ENCODE peak calls at places on chromosomes 5 and 9, in seven cellular contexts. Z, E, R, V, F, G and J are unnamed samples.

GRCh38 chr9:21761309-21761901 is 41.0 kb upstream of the MTAP start:
- DNase-seq in Z (no peak), E (no peak), R (no peak), V (no peak), F (no peak), G (no peak), J (no peak)

GRCh38 chr5:13606051-13606450 is 338.4 kb downstream of the DNAH5 start:
- DNase-seq in Z (peak; percentile 90), E (no peak), R (no peak), V (no peak), F (no peak), G (no peak), J (no peak)

GRCh38 chr9:115118471-115119156 is 657 bp upstream of the TNC start:
- DNase-seq in Z (peak; percentile 95), E (peak; percentile 95), R (peak; percentile 86), V (peak; percentile 64), F (peak; percentile 83), G (no peak), J (no peak)

GRCh38 chr5:132457371-132458225 is 33.0 kb downstream of the IRF1 start:
- DNase-seq in Z (no peak), E (no peak), R (peak; percentile 41), V (peak; percentile 60), F (no peak), G (peak; percentile 76), J (no peak)

GRCh38 chr9:127877566-127877998 is at the start of gene AK1:
- DNase-seq in Z (peak; percentile 81), E (peak; percentile 87), R (peak; percentile 29), V (peak; percentile 80), F (peak; percentile 86), G (no peak), J (peak; percentile 91)

GRCh38 chr9:133514475-133515239 is 10.1 kb downstream of the MYMK start:
- DNase-seq in Z (no peak), E (no peak), R (no peak), V (no peak), F (no peak), G (no peak), J (peak; percentile 68)

GRCh38 chr5:56175465-56175864 is 57.7 kb downstream of the ANKRD55 start:
- DNase-seq in Z (peak; percentile 62), E (peak; percentile 76), R (peak; percentile 79), V (peak; percentile 52), F (peak; percentile 64), G (no peak), J (no peak)

GRCh38 chr5:165094782-165095181 is 1589.4 kb downstream of the MAT2B start:
- DNase-seq in Z (no peak), E (no peak), R (no peak), V (no peak), F (no peak), G (no peak), J (no peak)

GRCh38 chr5:6557807-6558575 is 74.9 kb downstream of the NSUN2 start:
- DNase-seq in Z (no peak), E (no peak), R (no peak), V (no peak), F (no peak), G (no peak), J (no peak)

GRCh38 chr9:127199001-127199791 is 65.4 kb upstream of the GARNL3 start:
- DNase-seq in Z (peak; percentile 85), E (peak; percentile 96), R (peak; percentile 71), V (peak; percentile 83), F (peak; percentile 88), G (peak; percentile 56), J (peak; percentile 71)

GRCh38 chr9:93010696-93011095 is 47.8 kb upstream of the SUSD3 start:
- DNase-seq in Z (no peak), E (peak; percentile 42), R (no peak), V (no peak), F (no peak), G (no peak), J (no peak)

GRCh38 chr9:76845254-76845653 is 60.7 kb downstream of the PRUNE2 start:
- DNase-seq in Z (no peak), E (no peak), R (no peak), V (no peak), F (no peak), G (no peak), J (no peak)

GRCh38 chr5:176388341-176389113 is at the start of the genes HIGD2A and NOP16:
- DNase-seq in Z (peak; percentile 99), E (peak; percentile 99), R (peak; percentile 99), V (peak; percentile 100), F (peak; percentile 100), G (peak; percentile 98), J (peak; percentile 95)

GRCh38 chr9:91606255-91606995 is 182.8 kb upstream of the NFIL3 start:
- DNase-seq in Z (no peak), E (no peak), R (no peak), V (no peak), F (no peak), G (no peak), J (no peak)

GRCh38 chr9:127129718-127130085 is 7.3 kb upstream of the ANGPTL2 start:
- DNase-seq in Z (no peak), E (no peak), R (no peak), V (no peak), F (no peak), G (no peak), J (no peak)

GRCh38 chr5:170296935-170297588 is 515 bp downstream of the LCP2 start:
- DNase-seq in Z (no peak), E (no peak), R (no peak), V (no peak), F (no peak), G (no peak), J (no peak)

GRCh38 chr5:136108131-136108739 is 24.4 kb upstream of the SMAD5 start:
- DNase-seq in Z (peak; percentile 55), E (no peak), R (no peak), V (no peak), F (no peak), G (no peak), J (no peak)

GRCh38 chr5:74765929-74766328 is 988 bp downstream of the GFM2 start:
- DNase-seq in Z (no peak), E (no peak), R (no peak), V (no peak), F (no peak), G (no peak), J (no peak)

GRCh38 chr5:74763504-74763903 is 3.4 kb downstream of the GFM2 start:
- DNase-seq in Z (peak; percentile 23), E (no peak), R (no peak), V (no peak), F (no peak), G (no peak), J (no peak)

GRCh38 chr5:74765201-74765600 is 1.7 kb downstream of the GFM2 start:
- DNase-seq in Z (peak; percentile 48), E (no peak), R (no peak), V (no peak), F (no peak), G (no peak), J (no peak)

GRCh38 chr5:74761241-74761640 is 5.7 kb downstream of the GFM2 start:
- DNase-seq in Z (peak; percentile 45), E (no peak), R (no peak), V (no peak), F (no peak), G (no peak), J (no peak)

DNA sequence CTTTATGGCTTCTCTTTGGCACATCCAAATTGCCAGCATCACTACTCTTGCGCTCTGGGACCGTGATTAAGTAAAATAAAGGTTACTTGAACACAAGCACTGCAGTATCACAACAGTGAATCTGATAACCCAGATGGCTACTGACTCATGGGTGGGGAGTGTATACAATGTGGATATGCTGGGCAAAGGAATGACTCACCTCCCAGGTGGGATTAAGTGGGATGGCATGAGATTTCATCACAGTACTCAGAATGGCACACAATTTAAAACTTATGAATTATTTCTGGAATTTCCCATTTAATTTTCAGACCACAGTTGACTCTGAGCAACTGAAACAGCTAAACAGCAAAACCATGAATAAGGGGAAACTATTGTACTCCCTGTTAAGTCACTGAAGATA is 4.3 kb downstream of the GFM2 start:
- DNase-seq in Z (peak; percentile 97), E (no peak), R (peak; percentile 45), V (no peak), F (peak; percentile 20), G (no peak), J (no peak)
- H3K27ac ChIP-seq in Z (no peak overlapping the region), E (no peak overlapping the region), R (no peak overlapping the region), V (no peak overlapping the region), F (peak overlapping the region; percentile 2), G (no peak overlapping the region), J (no peak overlapping the region)

GRCh38 chr9:38079410-38080105 is 10.5 kb upstream of the SHB start:
- DNase-seq in Z (no peak), E (peak; percentile 54), R (no peak), V (peak; percentile 72), F (no peak), G (no peak), J (no peak)
- H3K27ac ChIP-seq in Z (no peak overlapping the region), E (no peak overlapping the region), R (no peak overlapping the region), V (no peak overlapping the region), F (no peak overlapping the region), G (no peak overlapping the region), J (no peak overlapping the region)

GRCh38 chr9:125589287-125589686 is 117.7 kb downstream of the MAPKAP1 start:
- DNase-seq in Z (no peak), E (no peak), R (no peak), V (no peak), F (no peak), G (no peak), J (no peak)

GRCh38 chr9:125580701-125581286 is 126.2 kb downstream of the MAPKAP1 start:
- DNase-seq in Z (no peak), E (no peak), R (no peak), V (no peak), F (no peak), G (no peak), J (no peak)

GRCh38 chr9:125586173-125586512 is 120.9 kb downstream of the MAPKAP1 start:
- DNase-seq in Z (no peak), E (no peak), R (no peak), V (no peak), F (no peak), G (no peak), J (no peak)

GRCh38 chr9:125587819-125588460 is 119.1 kb downstream of the MAPKAP1 start:
- DNase-seq in Z (no peak), E (no peak), R (no peak), V (no peak), F (no peak), G (no peak), J (no peak)

DNA sequence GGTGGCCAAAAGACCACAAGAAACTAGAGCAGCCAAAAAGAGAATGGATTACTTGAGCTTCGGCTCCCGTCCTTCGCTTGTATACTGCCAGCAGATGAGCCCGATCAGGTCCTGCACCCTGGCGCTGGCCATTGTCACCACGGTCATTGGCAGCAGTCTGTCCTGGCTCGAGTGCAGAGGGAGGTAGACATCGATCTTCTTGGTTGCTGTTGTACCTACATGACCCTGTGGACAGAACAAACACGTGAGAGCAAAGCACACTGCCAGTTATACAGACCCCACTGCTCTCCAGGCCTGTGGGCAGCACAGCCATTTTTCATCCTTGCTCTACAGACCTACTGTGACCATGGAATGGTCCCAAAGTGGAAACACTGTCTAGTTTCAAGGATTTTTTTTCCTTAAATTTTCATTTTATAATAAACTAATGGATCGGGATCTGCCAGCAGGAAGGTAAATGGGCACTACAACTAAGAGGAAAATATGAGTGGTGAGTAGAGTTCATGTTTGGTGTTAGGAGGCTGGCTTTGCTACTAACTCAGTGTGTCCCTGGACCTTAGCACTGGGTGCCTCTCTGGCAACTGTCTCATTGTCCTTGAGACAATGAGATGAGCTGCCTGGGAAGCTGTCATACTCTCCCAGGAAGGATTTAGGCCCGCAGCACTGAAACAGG is 121.4 kb downstream of the MAPKAP1 start:
- DNase-seq in Z (no peak), E (no peak), R (no peak), V (no peak), F (no peak), G (no peak), J (no peak)
- H3K27ac ChIP-seq in Z (no peak overlapping the region), E (no peak overlapping the region), R (no peak overlapping the region), V (no peak overlapping the region), F (no peak overlapping the region), G (no peak overlapping the region), J (no peak overlapping the region)

GRCh38 chr9:110142253-110142652 is 65.7 kb downstream of the C9orf152 start:
- DNase-seq in Z (no peak), E (no peak), R (no peak), V (no peak), F (no peak), G (no peak), J (no peak)
- H3K27ac ChIP-seq in Z (peak overlapping the region; percentile 20), E (no peak overlapping the region), R (peak overlapping the region; percentile 78), V (peak overlapping the region; percentile 35), F (peak overlapping the region; percentile 22), G (no peak overlapping the region), J (no peak overlapping the region)